ENCODE peak calls at places on chromosomes 7 and 10, in five cellular contexts. L, F, E, D and Q are unnamed samples.

GRCh38 chr10:112792487-112793196 is 157.4 kb upstream of the TCF7L2 start:
- DNase-seq in E (no peak), F (peak), D (no peak), L (peak), Q (no peak)

GRCh38 chr7:93765475-93765874 is 125.1 kb downstream of the TFPI2 start:
- DNase-seq in E (no peak), L (no peak), D (no peak), F (peak), Q (no peak)

GRCh38 chr10:104049497-104050250 is 36.0 kb downstream of the COL17A1 start:
- DNase-seq in E (peak), D (no peak), L (no peak), F (peak), Q (no peak)

GRCh38 chr7:156612930-156613329 is 27.6 kb upstream of the RNF32 start:
- DNase-seq in D (no peak), F (no peak), L (no peak), E (no peak), Q (no peak)

GRCh38 chr7:47472444-47473157 is 109.3 kb downstream of the TNS3 start:
- DNase-seq in L (no peak), F (no peak), E (no peak), D (no peak), Q (no peak)

GRCh38 chr10:97087296-97087695 is 98.5 kb downstream of the SLIT1 start:
- DNase-seq in L (no peak), E (peak), D (no peak), F (no peak), Q (no peak)

GRCh38 chr10:116127296-116127695 is 145.7 kb downstream of the GFRA1 start:
- DNase-seq in E (no peak), L (no peak), D (no peak), F (no peak), Q (no peak)

GRCh38 chr10:117137911-117138642 is at the start of gene VAX1:
- DNase-seq in D (no peak), E (peak), F (no peak), L (no peak), Q (no peak)

GRCh38 chr7:156456032-156456431 is 184.5 kb upstream of the RNF32 start:
- DNase-seq in D (no peak), E (peak), F (no peak), L (no peak), Q (no peak)

GRCh38 chr7:112533591-112533990 is 52.8 kb downstream of the LSMEM1 start:
- DNase-seq in F (peak), D (no peak), L (no peak), E (no peak), Q (no peak)

GRCh38 chr7:44264221-44264956 is 61.0 kb downstream of the CAMK2B start:
- DNase-seq in F (no peak), E (no peak), D (no peak), L (no peak), Q (no peak)

GRCh38 chr7:77404635-77405034 is 11.5 kb downstream of the GSAP start:
- DNase-seq in E (no peak), L (no peak), D (no peak), F (no peak), Q (no peak)

GRCh38 chr7:134995239-134996096 is 9.2 kb downstream of the AGBL3 start:
- DNase-seq in D (no peak), F (no peak), E (no peak), L (no peak), Q (peak)

GRCh38 chr10:57807906-57808305 is 459.8 kb downstream of the IPMK start:
- DNase-seq in F (no peak), E (no peak), L (no peak), D (no peak), Q (no peak)

GRCh38 chr10:63343476-63343875 is 122.3 kb downstream of the JMJD1C start:
- DNase-seq in E (no peak), F (no peak), D (no peak), L (no peak), Q (no peak)

GRCh38 chr7:129008645-129009414 is 46.1 kb downstream of the TNPO3 start:
- DNase-seq in L (no peak), E (no peak), F (no peak), D (no peak), Q (peak)

GRCh38 chr10:119511828-119512515 is 30.5 kb downstream of the RGS10 start:
- DNase-seq in E (no peak), L (no peak), D (no peak), F (no peak), Q (no peak)

GRCh38 chr7:144000020-144000419 is at the start of gene OR6B1:
- DNase-seq in L (no peak), F (no peak), E (no peak), D (no peak), Q (no peak)

GRCh38 chr10:117256910-117257309 is 16.0 kb downstream of the SLC18A2 start:
- DNase-seq in L (no peak), F (no peak), E (no peak), D (no peak), Q (no peak)

GRCh38 chr10:16887565-16887964 is 70.3 kb upstream of the RSU1 start:
- DNase-seq in F (peak), E (no peak), D (no peak), L (no peak), Q (no peak)

GRCh38 chr10:80896959-80897358 is 359.3 kb downstream of the SH2D4B start:
- DNase-seq in D (no peak), E (no peak), L (no peak), F (no peak), Q (no peak)

GRCh38 chr7:148697256-148697841 is 1.4 kb upstream of the CUL1 start:
- DNase-seq in F (peak), E (no peak), D (no peak), L (peak), Q (no peak)

GRCh38 chr10:123119081-123119480 is 16.7 kb upstream of the HMX3 start:
- DNase-seq in F (no peak), E (peak), D (no peak), L (no peak), Q (no peak)

GRCh38 chr10:68981074-68981473 is 7.5 kb upstream of the KIFBP start:
- DNase-seq in F (peak), D (no peak), E (no peak), L (no peak), Q (no peak)
- TF ChIP-seq CTCF in F (peak), D (no peak), E (peak), L (no peak), Q (peak)

GRCh38 chr7:151122276-151122675 is 36.0 kb downstream of the AGAP3 start:
- DNase-seq in D (no peak), E (no peak), L (no peak), F (no peak), Q (no peak)
- TF ChIP-seq CTCF in D (no peak), E (peak), L (no peak), F (no peak), Q (no peak)

GRCh38 chr7:40839881-40840280 is 705.1 kb downstream of the SUGCT start:
- DNase-seq in L (no peak), E (no peak), D (no peak), F (no peak), Q (no peak)
- TF ChIP-seq CTCF in L (no peak), E (no peak), D (no peak), F (no peak), Q (no peak)

GRCh38 chr10:102242118-102242485 is 790 bp upstream of the PITX3 start:
- DNase-seq in L (no peak), D (no peak), E (no peak), F (no peak), Q (no peak)

GRCh38 chr10:102240467-102241036 is 760 bp downstream of the PITX3 start:
- DNase-seq in F (no peak), E (peak), L (peak), D (no peak), Q (no peak)

GRCh38 chr10:102243304-102243703 is 2.0 kb upstream of the PITX3 start:
- DNase-seq in L (no peak), F (peak), E (no peak), D (no peak), Q (no peak)

GRCh38 chr10:102241037-102241443 is 272 bp downstream of the PITX3 start:
- DNase-seq in F (no peak), D (no peak), L (no peak), E (no peak), Q (no peak)

DNA sequence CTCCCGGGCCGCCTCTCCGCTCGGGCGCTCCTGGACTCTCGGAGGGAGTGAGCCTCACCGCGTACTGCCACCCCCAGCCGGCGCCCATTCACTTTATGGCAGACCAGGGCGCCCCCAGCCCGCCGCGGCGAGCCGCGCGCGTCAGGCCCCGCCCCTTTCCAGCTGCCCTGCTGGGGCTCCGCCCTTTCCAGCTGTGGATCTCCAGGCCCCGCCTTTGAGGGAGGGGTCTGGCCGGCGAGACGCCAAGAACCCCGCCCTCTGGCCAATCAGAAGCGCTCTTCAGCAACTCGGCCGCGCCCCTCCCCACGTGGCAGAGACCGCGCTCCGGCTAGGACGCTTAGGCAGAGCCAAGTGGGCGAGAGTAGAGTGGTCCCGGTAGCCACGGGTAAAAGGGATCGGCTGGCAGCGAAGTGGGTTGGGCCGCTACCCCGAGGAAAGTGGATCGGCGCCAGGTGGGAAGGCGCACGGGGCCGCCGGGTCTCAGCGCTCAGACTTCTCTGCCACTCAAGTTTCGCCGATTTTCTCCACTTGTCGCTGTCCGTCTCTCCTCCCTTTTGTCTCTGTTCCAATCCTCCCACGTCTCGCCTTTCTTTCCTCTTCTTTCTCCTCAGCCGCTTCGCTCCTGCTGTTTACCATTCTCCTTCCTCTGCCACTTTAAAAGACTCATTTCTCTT is at the start of gene PITX3:
- DNase-seq in F (peak), E (peak), D (peak), L (peak), Q (peak)
- TF ChIP-seq CTCF in F (no peak), E (peak), D (no peak), L (no peak), Q (no peak)

DNA sequence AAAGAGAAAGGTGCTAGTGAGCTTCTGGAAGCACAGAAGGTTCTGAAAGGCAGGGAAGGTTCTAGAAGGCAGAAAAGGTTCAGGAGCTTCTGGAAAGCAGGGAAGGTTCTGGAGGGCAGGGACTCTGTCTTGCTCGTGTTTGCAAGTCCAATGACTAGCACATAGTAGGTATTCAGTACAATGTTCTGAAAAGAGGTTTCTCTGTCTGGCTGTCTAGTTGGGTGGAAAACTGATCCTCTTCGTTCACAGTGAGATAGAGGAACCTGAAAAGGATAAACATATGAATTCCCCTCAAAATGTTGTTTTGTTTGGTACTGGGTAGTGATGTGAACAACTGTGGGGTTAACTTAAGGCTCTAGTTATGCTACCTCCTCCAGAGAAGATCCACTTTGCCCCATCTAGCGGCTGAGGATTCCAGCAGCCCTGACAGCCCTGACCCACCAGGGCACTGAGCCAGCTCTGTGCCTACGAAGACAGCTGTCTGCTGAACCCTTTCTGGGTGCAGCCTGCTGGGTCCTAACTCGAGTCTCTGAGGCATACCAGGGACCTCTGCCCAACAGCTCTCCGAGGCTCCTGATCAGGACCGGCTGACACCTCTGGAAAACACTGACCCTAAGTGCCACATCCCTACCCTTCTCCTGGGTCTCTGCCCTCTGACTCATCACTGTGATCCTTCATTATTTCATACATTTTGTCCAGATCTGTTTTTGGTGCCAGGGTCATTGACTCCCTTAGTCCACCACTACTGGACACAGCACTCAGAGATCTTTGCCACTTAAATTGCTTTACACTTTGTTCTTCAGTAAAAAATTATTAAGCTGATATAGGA is 15.4 kb downstream of the PTPRN2 start:
- DNase-seq in D (no peak), L (no peak), E (peak), F (peak), Q (no peak)
- TF ChIP-seq CTCF in D (no peak), L (no peak), E (peak), F (no peak), Q (no peak)

GRCh38 chr10:24393206-24393605 is 184.3 kb downstream of the KIAA1217 start:
- DNase-seq in F (no peak), E (no peak), L (no peak), D (no peak), Q (no peak)

GRCh38 chr10:24396396-24396795 is 187.5 kb downstream of the KIAA1217 start:
- DNase-seq in E (no peak), F (no peak), L (no peak), D (no peak), Q (no peak)

GRCh38 chr10:24397662-24398061 is 188.7 kb downstream of the KIAA1217 start:
- DNase-seq in E (no peak), D (no peak), F (no peak), L (no peak), Q (no peak)

GRCh38 chr10:24390746-24391145 is 181.8 kb downstream of the KIAA1217 start:
- DNase-seq in F (no peak), L (no peak), E (no peak), D (no peak), Q (no peak)

DNA sequence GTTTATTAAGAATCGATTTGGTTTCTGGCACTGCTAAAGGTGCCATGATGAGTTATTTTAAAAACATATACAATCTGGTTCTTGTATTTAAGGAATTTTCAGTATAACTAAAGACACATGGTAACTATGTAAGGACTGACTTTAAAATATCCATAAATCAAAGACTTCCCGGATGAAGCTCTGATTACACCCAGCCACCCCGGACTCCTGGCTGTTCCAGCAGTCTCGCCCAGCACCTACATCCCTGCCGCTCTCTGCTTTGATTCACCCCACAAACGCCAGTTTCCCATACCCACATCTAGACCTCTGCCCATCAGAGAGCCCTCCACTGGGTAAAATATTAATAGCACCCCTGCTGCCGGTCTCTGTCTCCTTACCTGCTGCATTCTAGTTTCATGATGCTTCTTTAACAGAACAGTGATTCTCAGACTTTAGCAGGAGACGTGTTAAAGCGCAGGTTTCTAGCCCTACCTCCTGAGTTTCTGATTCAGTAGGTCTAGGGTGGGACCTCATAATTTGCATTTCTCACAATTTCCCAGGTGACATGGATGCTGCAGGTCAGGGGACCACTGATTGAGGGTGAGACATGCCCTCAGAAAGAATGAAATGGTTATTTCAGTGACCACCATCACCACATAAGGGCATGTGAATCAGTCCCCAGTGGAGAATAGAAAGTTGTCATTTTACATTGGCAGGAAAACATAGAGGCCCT is 185.7 kb downstream of the KIAA1217 start:
- DNase-seq in F (no peak), E (no peak), D (no peak), L (no peak), Q (no peak)
- TF ChIP-seq CTCF in F (no peak), E (no peak), D (no peak), L (no peak), Q (no peak)

DNA sequence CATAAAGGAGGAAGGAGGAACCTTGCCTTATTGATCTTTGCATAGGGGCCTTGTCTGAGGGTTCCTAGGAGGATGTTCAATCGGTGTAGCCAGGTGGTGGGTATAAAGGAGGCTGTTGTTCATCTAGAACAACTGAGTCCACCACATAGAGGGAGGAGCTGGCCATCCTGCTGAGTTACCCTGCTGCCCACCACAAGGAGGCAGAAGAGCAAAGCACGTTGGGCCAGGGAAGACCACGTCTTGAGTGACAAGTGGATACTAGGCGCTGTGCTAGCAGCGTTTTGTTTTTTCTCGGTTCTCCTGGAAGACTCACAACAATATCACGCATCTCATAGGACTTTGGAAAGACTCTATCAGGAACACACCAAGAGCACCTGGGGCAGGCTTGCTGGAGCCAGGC is 20.0 kb downstream of the FOXI2 start:
- DNase-seq in D (no peak), E (peak), L (no peak), F (no peak), Q (no peak)
- TF ChIP-seq CTCF in D (no peak), E (peak), L (no peak), F (no peak), Q (no peak)